ENCODE peak calls at places on chromosomes 7 and 10, in four cellular contexts. One of them, this sample, is unnamed.

GRCh38 chr7:100686201-100686821 is 7.7 kb downstream of the GIGYF1 start:
- DNase-seq in heart left ventricle: no peak
- DNase-seq in tibial nerve: no peak
- DNase-seq in colonic mucosa: no peak
- DNase-seq in this sample: no peak

GRCh38 chr10:104127411-104127810 is 5.4 kb downstream of the SFR1 start:
- DNase-seq in heart left ventricle: no peak
- DNase-seq in tibial nerve: no peak
- DNase-seq in colonic mucosa: no peak
- DNase-seq in this sample: no peak

GRCh38 chr7:157423348-157423747 is 86.5 kb downstream of the DNAJB6 start:
- DNase-seq in heart left ventricle: peak; percentile 22
- DNase-seq in tibial nerve: no peak
- DNase-seq in colonic mucosa: no peak
- DNase-seq in this sample: no peak

GRCh38 chr10:114363745-114364460 is 40.4 kb downstream of the AFAP1L2 start:
- DNase-seq in heart left ventricle: no peak
- DNase-seq in tibial nerve: no peak
- DNase-seq in colonic mucosa: no peak
- DNase-seq in this sample: no peak

GRCh38 chr10:88491314-88491713 is 91.8 kb downstream of the RNLS start:
- DNase-seq in heart left ventricle: no peak
- DNase-seq in tibial nerve: no peak
- DNase-seq in colonic mucosa: no peak
- DNase-seq in this sample: no peak

GRCh38 chr10:63164045-63164722 is 31.1 kb downstream of the NRBF2 start:
- DNase-seq in heart left ventricle: no peak
- DNase-seq in tibial nerve: no peak
- DNase-seq in colonic mucosa: no peak
- DNase-seq in this sample: no peak

GRCh38 chr10:101668566-101668965 is 26.4 kb downstream of the FBXW4 start:
- DNase-seq in heart left ventricle: no peak
- DNase-seq in tibial nerve: no peak
- DNase-seq in colonic mucosa: no peak
- DNase-seq in this sample: no peak

GRCh38 chr10:101840102-101840684 is 3.4 kb downstream of the KCNIP2 start:
- DNase-seq in heart left ventricle: no peak
- DNase-seq in tibial nerve: no peak
- DNase-seq in colonic mucosa: no peak
- DNase-seq in this sample: no peak

GRCh38 chr7:22561356-22561755 is 61.4 kb upstream of the STEAP1B start:
- DNase-seq in heart left ventricle: peak; percentile 92
- DNase-seq in tibial nerve: peak; percentile 49
- DNase-seq in colonic mucosa: peak; percentile 28
- DNase-seq in this sample: no peak

GRCh38 chr7:14381306-14381705 is 391.8 kb upstream of the ETV1 start:
- DNase-seq in heart left ventricle: no peak
- DNase-seq in tibial nerve: no peak
- DNase-seq in colonic mucosa: no peak
- DNase-seq in this sample: no peak

GRCh38 chr7:73429622-73430505 is 3.7 kb upstream of the FZD9 start:
- DNase-seq in heart left ventricle: no peak
- DNase-seq in tibial nerve: no peak
- DNase-seq in colonic mucosa: no peak
- DNase-seq in this sample: no peak
- TF ChIP-seq CTCF in heart left ventricle: no peak
- TF ChIP-seq CTCF in tibial nerve: no peak
- TF ChIP-seq CTCF in colonic mucosa: no peak
- TF ChIP-seq CTCF in this sample: no peak

GRCh38 chr7:84194484-84195260 is at the start of gene SEMA3A:
- DNase-seq in heart left ventricle: no peak
- DNase-seq in tibial nerve: no peak
- DNase-seq in colonic mucosa: peak; percentile 22
- DNase-seq in this sample: peak; percentile 23

GRCh38 chr7:84195295-84196006 is 862 bp upstream of the SEMA3A start:
- DNase-seq in heart left ventricle: no peak
- DNase-seq in tibial nerve: no peak
- DNase-seq in colonic mucosa: no peak
- DNase-seq in this sample: no peak

GRCh38 chr7:84191842-84192241 is 2.7 kb downstream of the SEMA3A start:
- DNase-seq in heart left ventricle: no peak
- DNase-seq in tibial nerve: no peak
- DNase-seq in colonic mucosa: no peak
- DNase-seq in this sample: no peak

GRCh38 chr7:84193787-84194186 is 802 bp downstream of the SEMA3A start:
- DNase-seq in heart left ventricle: no peak
- DNase-seq in tibial nerve: no peak
- DNase-seq in colonic mucosa: no peak
- DNase-seq in this sample: no peak

GRCh38 chr7:84196007-84196551 is 1.5 kb upstream of the SEMA3A start:
- DNase-seq in heart left ventricle: no peak
- DNase-seq in tibial nerve: no peak
- DNase-seq in colonic mucosa: no peak
- DNase-seq in this sample: no peak
- H3K4me3 ChIP-seq in heart left ventricle: no peak overlapping the region
- H3K4me3 ChIP-seq in tibial nerve: peak overlapping the region; percentile 21
- H3K4me3 ChIP-seq in colonic mucosa: no peak overlapping the region
- H3K4me3 ChIP-seq in this sample: peak overlapping the region; percentile 44

GRCh38 chr7:154503962-154504550 is 451.9 kb downstream of the DPP6 start:
- DNase-seq in heart left ventricle: no peak
- DNase-seq in tibial nerve: no peak
- DNase-seq in colonic mucosa: no peak
- DNase-seq in this sample: no peak
- TF ChIP-seq CTCF in heart left ventricle: peak; percentile 58
- TF ChIP-seq CTCF in tibial nerve: peak; percentile 38
- TF ChIP-seq CTCF in colonic mucosa: peak; percentile 57
- TF ChIP-seq CTCF in this sample: peak; percentile 88

DNA sequence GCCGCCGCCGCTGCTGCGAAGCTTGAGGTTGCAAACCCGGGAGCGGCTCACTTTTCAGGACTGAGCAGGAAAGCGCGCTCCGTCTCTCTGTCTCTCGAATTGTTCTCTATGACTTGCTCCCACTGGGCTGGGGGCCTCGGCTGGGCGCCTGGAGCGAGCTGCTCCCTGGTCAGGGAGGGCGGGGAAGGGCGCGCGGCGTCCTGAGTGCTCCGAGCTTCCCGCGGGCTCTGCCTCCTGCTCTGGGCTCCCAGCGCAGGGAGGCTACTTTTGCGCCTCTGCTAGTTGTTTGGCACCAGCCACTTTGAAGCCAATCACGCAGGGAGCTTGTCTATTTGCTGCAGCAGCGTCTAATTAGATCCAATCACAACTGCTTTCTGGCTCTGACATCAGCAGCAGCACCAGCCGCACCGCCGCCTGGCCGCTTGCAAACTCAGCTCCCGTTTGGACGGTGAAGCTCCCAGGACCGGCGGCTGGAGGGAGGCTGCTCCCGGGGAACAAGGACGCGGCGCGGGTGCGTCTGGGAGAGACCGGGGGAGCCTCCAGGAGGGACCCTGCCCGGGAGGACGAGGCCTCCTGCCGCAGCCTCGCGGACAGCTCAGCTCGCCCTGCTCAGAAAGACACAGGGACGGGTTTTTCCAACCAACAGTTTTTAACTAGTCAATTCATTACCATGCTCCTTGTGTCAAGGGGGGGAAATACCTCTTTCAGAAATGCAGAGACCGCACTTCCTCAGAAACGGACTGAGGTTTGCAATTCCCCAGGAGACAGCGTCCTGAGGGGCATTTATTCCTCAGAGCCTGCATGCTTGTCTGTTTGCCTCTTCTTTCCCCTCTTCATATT is at the start of gene ADARB2:
- DNase-seq in heart left ventricle: peak; percentile 50
- DNase-seq in tibial nerve: no peak
- DNase-seq in colonic mucosa: no peak
- DNase-seq in this sample: peak; percentile 83
- H3K4me3 ChIP-seq in heart left ventricle: peak within 1 kb of the TSS; percentile 15
- H3K4me3 ChIP-seq in tibial nerve: no peak within 1 kb of the TSS
- H3K4me3 ChIP-seq in colonic mucosa: no peak within 1 kb of the TSS
- H3K4me3 ChIP-seq in this sample: peak within 1 kb of the TSS; percentile 53

GRCh38 chr7:18151419-18151818 is 123.8 kb upstream of the PRPS1L1 start:
- DNase-seq in heart left ventricle: no peak
- DNase-seq in tibial nerve: no peak
- DNase-seq in colonic mucosa: no peak
- DNase-seq in this sample: no peak
- TF ChIP-seq CTCF in heart left ventricle: no peak
- TF ChIP-seq CTCF in tibial nerve: no peak
- TF ChIP-seq CTCF in colonic mucosa: no peak
- TF ChIP-seq CTCF in this sample: no peak

GRCh38 chr7:99146979-99147378 is 3.1 kb upstream of the SMURF1 start:
- DNase-seq in heart left ventricle: no peak
- DNase-seq in tibial nerve: no peak
- DNase-seq in colonic mucosa: no peak
- DNase-seq in this sample: no peak
- H3K4me3 ChIP-seq in heart left ventricle: no peak overlapping the region
- H3K4me3 ChIP-seq in tibial nerve: no peak overlapping the region
- H3K4me3 ChIP-seq in colonic mucosa: no peak overlapping the region
- H3K4me3 ChIP-seq in this sample: no peak overlapping the region

DNA sequence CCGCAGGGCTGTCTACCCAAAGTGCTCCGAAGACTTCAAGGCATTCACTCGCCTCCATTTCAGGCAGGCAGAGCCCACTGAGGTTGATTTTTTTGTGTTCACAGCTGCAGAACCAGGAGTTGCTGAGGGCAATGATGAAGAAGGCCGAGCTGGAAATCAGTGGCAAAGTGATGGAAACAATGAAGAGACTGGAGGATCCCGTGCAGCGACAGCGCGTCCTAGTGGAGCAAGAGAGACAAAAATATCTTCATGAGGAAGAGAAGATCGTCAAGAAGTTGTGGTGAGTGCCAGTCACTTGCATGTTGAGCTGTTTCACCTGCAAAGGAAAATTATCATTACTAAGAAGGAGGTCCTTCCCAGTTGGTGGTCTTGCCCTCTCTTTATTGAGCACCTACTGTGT is 210.5 kb downstream of the ARHGAP21 start:
- DNase-seq in heart left ventricle: no peak
- DNase-seq in tibial nerve: no peak
- DNase-seq in colonic mucosa: peak; percentile 38
- DNase-seq in this sample: peak; percentile 45
- TF ChIP-seq CTCF in heart left ventricle: no peak
- TF ChIP-seq CTCF in tibial nerve: no peak
- TF ChIP-seq CTCF in colonic mucosa: no peak
- TF ChIP-seq CTCF in this sample: peak; percentile 41

This sample was measured in dorsolateral prefrontal cortex.